ENCODE peak calls at places on chromosomes 4 and X, in five cellular contexts. J is GM23338, Q is A549, E is K562, T is MM.1S. Y is an unnamed sample.
A peak's percentile ranks its signal among the peaks of the same experiment; 100 is the strongest.

GRCh38 chr4:79526970-79527565 is 119.0 kb upstream of the GK2 start:
- DNase-seq in J (no peak), Q (no peak), E (no peak), T (no peak), Y (no peak)

GRCh38 chr4:69239777-69240176 is 25.2 kb upstream of the UGT2B11 start:
- DNase-seq in J (no peak), Q (no peak), E (no peak), T (no peak), Y (no peak)

GRCh38 chr4:101685126-101685525 is 105.4 kb upstream of the BANK1 start:
- DNase-seq in J (no peak), Q (no peak), E (no peak), T (no peak), Y (no peak)

GRCh38 chr4:188719794-188720193 is 580.6 kb downstream of the TRIML1 start:
- DNase-seq in J (peak; percentile 7), Q (no peak), E (no peak), T (no peak), Y (no peak)

GRCh38 chrX:41823402-41823801 is 99.4 kb downstream of the GPR82 start:
- DNase-seq in J (no peak), Q (no peak), E (no peak), T (no peak), Y (no peak)

GRCh38 chr4:89469930-89470375 is 162.4 kb upstream of the GPRIN3 start:
- DNase-seq in J (no peak), Q (no peak), E (no peak), T (peak; percentile 50), Y (no peak)

GRCh38 chrX:150036181-150036580 is 97.9 kb upstream of the EOLA2 start:
- DNase-seq in J (no peak), Q (peak; percentile 41), E (no peak), T (no peak), Y (no peak)

GRCh38 chrX:9458516-9459078 is 6.3 kb upstream of the TBL1X start:
- DNase-seq in J (no peak), Q (no peak), E (no peak), T (no peak), Y (no peak)

GRCh38 chrX:13364230-13364629 is 44.4 kb upstream of the ATXN3L start:
- DNase-seq in J (no peak), Q (no peak), E (no peak), T (no peak), Y (no peak)

GRCh38 chr4:68368566-68369473 is 18.9 kb upstream of the YTHDC1 start:
- DNase-seq in J (no peak), Q (peak; percentile 16), E (no peak), T (no peak), Y (no peak)

GRCh38 chr4:151922306-151922705 is 161.5 kb upstream of the GATB start:
- DNase-seq in J (no peak), Q (no peak), E (no peak), T (no peak), Y (no peak)

GRCh38 chr4:169243808-169244207 is 26.9 kb downstream of the SH3RF1 start:
- DNase-seq in J (no peak), Q (no peak), E (no peak), T (no peak), Y (no peak)

GRCh38 chr4:8108991-8109390 is 49.6 kb downstream of the ABLIM2 start:
- DNase-seq in J (no peak), Q (no peak), E (no peak), T (no peak), Y (no peak)

GRCh38 chr4:18075823-18076433 is 54.4 kb upstream of the LCORL start:
- DNase-seq in J (peak; percentile 84), Q (no peak), E (peak; percentile 57), T (peak; percentile 50), Y (peak; percentile 76)

GRCh38 chr4:169664615-169665014 is 44.2 kb downstream of the CLCN3 start:
- DNase-seq in J (no peak), Q (no peak), E (no peak), T (no peak), Y (peak; percentile 24)

DNA sequence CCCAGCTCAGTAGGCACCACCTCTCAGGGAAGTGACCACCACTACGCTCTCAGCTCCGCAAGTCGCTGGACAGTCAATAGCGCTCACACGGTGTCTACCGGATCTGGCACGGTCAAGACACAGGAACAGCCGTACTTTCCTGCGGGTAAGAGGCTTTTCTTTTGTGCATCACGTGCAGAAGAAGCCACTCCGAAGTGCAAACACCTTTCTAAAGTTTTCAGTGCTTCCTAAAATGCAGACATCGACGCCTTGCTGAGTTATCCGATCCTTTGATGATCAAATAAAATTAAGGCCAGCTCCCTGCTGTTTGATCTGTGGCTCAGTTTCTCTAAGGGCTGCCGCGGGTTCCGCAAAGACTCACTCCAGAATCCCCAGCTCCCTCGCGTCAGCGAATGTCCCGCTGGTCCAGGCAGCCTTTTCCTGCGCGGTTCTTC is 71.8 kb downstream of the FBXO8 start:
- DNase-seq in J (no peak), Q (no peak), E (no peak), T (no peak), Y (no peak)
- H3K4me3 ChIP-seq in J (peak overlapping the region; percentile 27), Q (no peak overlapping the region), E (no peak overlapping the region), T (no peak overlapping the region), Y (no peak overlapping the region)

GRCh38 chr4:4968161-4968757 is 51.0 kb downstream of the CYTL1 start:
- DNase-seq in J (no peak), Q (no peak), E (no peak), T (no peak), Y (no peak)

GRCh38 chr4:4960574-4960973 is 58.7 kb downstream of the CYTL1 start:
- DNase-seq in J (no peak), Q (no peak), E (no peak), T (no peak), Y (no peak)

GRCh38 chr4:4961936-4962335 is 57.3 kb downstream of the CYTL1 start:
- DNase-seq in J (no peak), Q (no peak), E (no peak), T (no peak), Y (no peak)

DNA sequence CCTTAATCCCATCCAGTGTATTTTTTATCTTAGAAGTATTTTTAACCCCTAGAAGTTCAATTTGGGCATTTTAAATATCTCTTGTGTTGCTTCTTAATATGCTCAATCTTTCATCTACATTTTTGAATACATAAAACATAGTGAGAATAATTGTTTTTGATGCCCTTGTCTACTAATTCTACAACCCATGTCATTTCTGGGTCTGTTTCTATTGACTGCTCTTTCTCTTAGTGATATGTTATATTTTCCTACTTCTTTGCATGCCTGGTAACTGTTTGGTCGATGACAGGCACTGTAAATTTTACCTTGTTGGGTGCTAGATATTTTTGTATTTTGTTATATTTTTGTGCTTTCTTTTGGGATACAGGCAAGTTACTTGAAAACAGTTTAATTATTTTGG is 56.3 kb downstream of the CYTL1 start:
- DNase-seq in J (no peak), Q (no peak), E (no peak), T (no peak), Y (no peak)
- H3K4me3 ChIP-seq in J (no peak overlapping the region), Q (no peak overlapping the region), E (no peak overlapping the region), T (no peak overlapping the region), Y (no peak overlapping the region)

GRCh38 chr4:41215969-41216293 is 1.6 kb upstream of the APBB2 start:
- DNase-seq in J (no peak), Q (no peak), E (no peak), T (no peak), Y (no peak)
- H3K4me3 ChIP-seq in J (peak overlapping the region; percentile 58), Q (peak overlapping the region; percentile 60), E (no peak overlapping the region), T (peak overlapping the region; percentile 68), Y (peak overlapping the region; percentile 82)

GRCh38 chr4:185213829-185214228 is 4.4 kb downstream of the SNX25 start:
- DNase-seq in J (no peak), Q (no peak), E (no peak), T (no peak), Y (no peak)
- H3K4me3 ChIP-seq in J (peak overlapping the region; percentile 18), Q (no peak overlapping the region), E (no peak overlapping the region), T (no peak overlapping the region), Y (no peak overlapping the region)

DNA sequence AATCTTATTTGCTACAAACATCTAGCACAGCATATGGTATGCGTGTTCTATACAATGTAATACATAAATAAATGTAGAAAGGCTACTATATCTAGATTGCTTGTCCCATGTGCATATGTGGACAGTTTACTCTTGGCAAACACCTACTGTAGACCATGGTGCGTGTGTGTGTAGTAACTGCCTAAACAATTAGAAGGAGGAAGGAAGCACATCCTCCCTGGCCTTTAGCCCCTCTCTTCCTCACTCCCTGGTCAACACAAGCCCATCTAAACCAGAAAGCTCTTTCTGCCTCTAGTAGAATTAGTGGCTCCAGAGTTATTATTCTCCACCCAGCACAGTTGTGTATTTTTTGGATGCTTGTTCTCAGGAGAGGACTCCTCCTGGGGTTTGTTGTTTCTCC is 73.9 kb downstream of the KDR start:
- DNase-seq in J (no peak), Q (no peak), E (no peak), T (no peak), Y (no peak)
- H3K4me3 ChIP-seq in J (no peak overlapping the region), Q (no peak overlapping the region), E (no peak overlapping the region), T (no peak overlapping the region), Y (no peak overlapping the region)

Y was measured in BE2C.